ENCODE peak calls at places on chromosomes 2 and 18, in seven cellular contexts. One of them, this sample, is unnamed.

GRCh38 chr2:50546790-50547189 is 485.1 kb downstream of the NRXN1 start:
- DNase-seq in Daoy: no peak
- DNase-seq in adrenal gland: no peak
- DNase-seq in foreskin fibroblast: no peak
- DNase-seq in HEK293T: no peak
- DNase-seq in foreskin melanocyte: no peak
- DNase-seq in stimulated activated CD8-positive, alpha-beta memory T cell treated with anti-CD3 and anti-CD28 coated beads, Interleukin-15, amount 100 ng/mL, for 24 hours: no peak
- DNase-seq in this sample: no peak

GRCh38 chr2:126878601-126879000 is 20.1 kb upstream of the TEX51 start:
- DNase-seq in Daoy: no peak
- DNase-seq in adrenal gland: no peak
- DNase-seq in foreskin fibroblast: no peak
- DNase-seq in HEK293T: no peak
- DNase-seq in foreskin melanocyte: no peak
- DNase-seq in stimulated activated CD8-positive, alpha-beta memory T cell treated with anti-CD3 and anti-CD28 coated beads, Interleukin-15, amount 100 ng/mL, for 24 hours: no peak
- DNase-seq in this sample: no peak

GRCh38 chr18:71249791-71250190 is 960.9 kb downstream of the SOCS6 start:
- DNase-seq in Daoy: no peak
- DNase-seq in adrenal gland: no peak
- DNase-seq in foreskin fibroblast: no peak
- DNase-seq in HEK293T: no peak
- DNase-seq in foreskin melanocyte: no peak
- DNase-seq in stimulated activated CD8-positive, alpha-beta memory T cell treated with anti-CD3 and anti-CD28 coated beads, Interleukin-15, amount 100 ng/mL, for 24 hours: no peak
- DNase-seq in this sample: no peak

GRCh38 chr2:20868377-20868776 is 45.5 kb upstream of the LDAH start:
- DNase-seq in Daoy: no peak
- DNase-seq in adrenal gland: no peak
- DNase-seq in foreskin fibroblast: no peak
- DNase-seq in HEK293T: no peak
- DNase-seq in foreskin melanocyte: no peak
- DNase-seq in stimulated activated CD8-positive, alpha-beta memory T cell treated with anti-CD3 and anti-CD28 coated beads, Interleukin-15, amount 100 ng/mL, for 24 hours: peak; percentile 8
- DNase-seq in this sample: no peak

GRCh38 chr2:235263205-235264120 is 230.4 kb upstream of the AGAP1 start:
- DNase-seq in Daoy: peak; percentile 89
- DNase-seq in adrenal gland: peak; percentile 87
- DNase-seq in foreskin fibroblast: peak; percentile 66
- DNase-seq in HEK293T: peak; percentile 40
- DNase-seq in foreskin melanocyte: peak; percentile 99
- DNase-seq in stimulated activated CD8-positive, alpha-beta memory T cell treated with anti-CD3 and anti-CD28 coated beads, Interleukin-15, amount 100 ng/mL, for 24 hours: no peak
- DNase-seq in this sample: no peak

GRCh38 chr2:36468463-36469266 is 113.1 kb downstream of the CRIM1 start:
- DNase-seq in Daoy: peak; percentile 79
- DNase-seq in adrenal gland: no peak
- DNase-seq in foreskin fibroblast: no peak
- DNase-seq in HEK293T: no peak
- DNase-seq in foreskin melanocyte: peak; percentile 74
- DNase-seq in stimulated activated CD8-positive, alpha-beta memory T cell treated with anti-CD3 and anti-CD28 coated beads, Interleukin-15, amount 100 ng/mL, for 24 hours: no peak
- DNase-seq in this sample: no peak

GRCh38 chr18:70221911-70222278 is 16.4 kb upstream of the RTTN start:
- DNase-seq in Daoy: no peak
- DNase-seq in adrenal gland: no peak
- DNase-seq in foreskin fibroblast: no peak
- DNase-seq in HEK293T: no peak
- DNase-seq in foreskin melanocyte: no peak
- DNase-seq in stimulated activated CD8-positive, alpha-beta memory T cell treated with anti-CD3 and anti-CD28 coated beads, Interleukin-15, amount 100 ng/mL, for 24 hours: no peak
- DNase-seq in this sample: no peak

GRCh38 chr2:133975676-133976428 is 278.0 kb upstream of the MGAT5 start:
- DNase-seq in Daoy: no peak
- DNase-seq in adrenal gland: no peak
- DNase-seq in foreskin fibroblast: no peak
- DNase-seq in HEK293T: no peak
- DNase-seq in foreskin melanocyte: no peak
- DNase-seq in stimulated activated CD8-positive, alpha-beta memory T cell treated with anti-CD3 and anti-CD28 coated beads, Interleukin-15, amount 100 ng/mL, for 24 hours: no peak
- DNase-seq in this sample: no peak

GRCh38 chr2:112001136-112001764 is 53.8 kb upstream of the TMEM87B start:
- DNase-seq in Daoy: peak; percentile 48
- DNase-seq in adrenal gland: no peak
- DNase-seq in foreskin fibroblast: no peak
- DNase-seq in HEK293T: no peak
- DNase-seq in foreskin melanocyte: no peak
- DNase-seq in stimulated activated CD8-positive, alpha-beta memory T cell treated with anti-CD3 and anti-CD28 coated beads, Interleukin-15, amount 100 ng/mL, for 24 hours: no peak
- DNase-seq in this sample: no peak

GRCh38 chr2:161170917-161171594 is 10.8 kb downstream of the TANK start:
- DNase-seq in Daoy: no peak
- DNase-seq in adrenal gland: peak; percentile 30
- DNase-seq in foreskin fibroblast: no peak
- DNase-seq in HEK293T: no peak
- DNase-seq in foreskin melanocyte: no peak
- DNase-seq in stimulated activated CD8-positive, alpha-beta memory T cell treated with anti-CD3 and anti-CD28 coated beads, Interleukin-15, amount 100 ng/mL, for 24 hours: no peak
- DNase-seq in this sample: no peak

GRCh38 chr18:65788373-65788772 is 37.6 kb downstream of the CDH7 start:
- DNase-seq in Daoy: no peak
- DNase-seq in adrenal gland: peak; percentile 29
- DNase-seq in foreskin fibroblast: no peak
- DNase-seq in HEK293T: peak; percentile 4
- DNase-seq in foreskin melanocyte: no peak
- DNase-seq in stimulated activated CD8-positive, alpha-beta memory T cell treated with anti-CD3 and anti-CD28 coated beads, Interleukin-15, amount 100 ng/mL, for 24 hours: no peak
- DNase-seq in this sample: no peak

GRCh38 chr2:143732931-143733330 is 603.7 kb downstream of the ARHGAP15 start:
- DNase-seq in Daoy: no peak
- DNase-seq in adrenal gland: no peak
- DNase-seq in foreskin fibroblast: no peak
- DNase-seq in HEK293T: no peak
- DNase-seq in foreskin melanocyte: peak; percentile 100
- DNase-seq in stimulated activated CD8-positive, alpha-beta memory T cell treated with anti-CD3 and anti-CD28 coated beads, Interleukin-15, amount 100 ng/mL, for 24 hours: no peak
- DNase-seq in this sample: no peak

GRCh38 chr2:26464390-26465265 is 13.3 kb downstream of the OTOF start:
- DNase-seq in Daoy: no peak
- DNase-seq in adrenal gland: peak; percentile 20
- DNase-seq in foreskin fibroblast: no peak
- DNase-seq in HEK293T: no peak
- DNase-seq in foreskin melanocyte: no peak
- DNase-seq in stimulated activated CD8-positive, alpha-beta memory T cell treated with anti-CD3 and anti-CD28 coated beads, Interleukin-15, amount 100 ng/mL, for 24 hours: no peak
- DNase-seq in this sample: no peak

GRCh38 chr2:235669983-235670962 is 176.4 kb downstream of the AGAP1 start:
- DNase-seq in Daoy: peak; percentile 76
- DNase-seq in adrenal gland: peak; percentile 65
- DNase-seq in foreskin fibroblast: peak; percentile 79
- DNase-seq in HEK293T: peak; percentile 30
- DNase-seq in foreskin melanocyte: peak; percentile 27
- DNase-seq in stimulated activated CD8-positive, alpha-beta memory T cell treated with anti-CD3 and anti-CD28 coated beads, Interleukin-15, amount 100 ng/mL, for 24 hours: no peak
- DNase-seq in this sample: no peak

GRCh38 chr2:8906208-8906607 is 68.8 kb upstream of the KIDINS220 start:
- DNase-seq in Daoy: peak; percentile 28
- DNase-seq in adrenal gland: no peak
- DNase-seq in foreskin fibroblast: peak; percentile 64
- DNase-seq in HEK293T: no peak
- DNase-seq in foreskin melanocyte: peak; percentile 1
- DNase-seq in stimulated activated CD8-positive, alpha-beta memory T cell treated with anti-CD3 and anti-CD28 coated beads, Interleukin-15, amount 100 ng/mL, for 24 hours: no peak
- DNase-seq in this sample: no peak

GRCh38 chr2:21251216-21251971 is 127.6 kb downstream of the TDRD15 start:
- DNase-seq in Daoy: no peak
- DNase-seq in adrenal gland: no peak
- DNase-seq in foreskin fibroblast: no peak
- DNase-seq in HEK293T: no peak
- DNase-seq in foreskin melanocyte: no peak
- DNase-seq in stimulated activated CD8-positive, alpha-beta memory T cell treated with anti-CD3 and anti-CD28 coated beads, Interleukin-15, amount 100 ng/mL, for 24 hours: no peak
- DNase-seq in this sample: no peak

GRCh38 chr2:43455296-43455695 is 140.5 kb downstream of the THADA start:
- DNase-seq in Daoy: no peak
- DNase-seq in adrenal gland: no peak
- DNase-seq in foreskin fibroblast: no peak
- DNase-seq in HEK293T: no peak
- DNase-seq in foreskin melanocyte: no peak
- DNase-seq in stimulated activated CD8-positive, alpha-beta memory T cell treated with anti-CD3 and anti-CD28 coated beads, Interleukin-15, amount 100 ng/mL, for 24 hours: no peak
- DNase-seq in this sample: no peak

GRCh38 chr2:98507940-98508689 is 63.5 kb downstream of the INPP4A start:
- DNase-seq in Daoy: no peak
- DNase-seq in adrenal gland: peak; percentile 52
- DNase-seq in foreskin fibroblast: no peak
- DNase-seq in HEK293T: no peak
- DNase-seq in foreskin melanocyte: no peak
- DNase-seq in stimulated activated CD8-positive, alpha-beta memory T cell treated with anti-CD3 and anti-CD28 coated beads, Interleukin-15, amount 100 ng/mL, for 24 hours: no peak
- DNase-seq in this sample: no peak

GRCh38 chr2:96470089-96470488 is 35.1 kb downstream of the NEURL3 start:
- DNase-seq in Daoy: no peak
- DNase-seq in adrenal gland: no peak
- DNase-seq in foreskin fibroblast: no peak
- DNase-seq in HEK293T: no peak
- DNase-seq in foreskin melanocyte: no peak
- DNase-seq in stimulated activated CD8-positive, alpha-beta memory T cell treated with anti-CD3 and anti-CD28 coated beads, Interleukin-15, amount 100 ng/mL, for 24 hours: no peak
- DNase-seq in this sample: no peak

GRCh38 chr2:178761759-178762371 is 45.4 kb downstream of the TTN start:
- DNase-seq in Daoy: peak; percentile 46
- DNase-seq in adrenal gland: peak; percentile 21
- DNase-seq in foreskin fibroblast: no peak
- DNase-seq in HEK293T: peak; percentile 40
- DNase-seq in foreskin melanocyte: peak; percentile 2
- DNase-seq in stimulated activated CD8-positive, alpha-beta memory T cell treated with anti-CD3 and anti-CD28 coated beads, Interleukin-15, amount 100 ng/mL, for 24 hours: no peak
- DNase-seq in this sample: peak; percentile 44

GRCh38 chr2:132633635-132634034 is 36.4 kb downstream of the LYPD1 start:
- DNase-seq in Daoy: no peak
- DNase-seq in adrenal gland: no peak
- DNase-seq in foreskin fibroblast: no peak
- DNase-seq in HEK293T: no peak
- DNase-seq in foreskin melanocyte: no peak
- DNase-seq in stimulated activated CD8-positive, alpha-beta memory T cell treated with anti-CD3 and anti-CD28 coated beads, Interleukin-15, amount 100 ng/mL, for 24 hours: no peak
- DNase-seq in this sample: no peak

GRCh38 chr18:57542126-57542525 is 44.4 kb downstream of the FECH start:
- DNase-seq in Daoy: peak; percentile 17
- DNase-seq in adrenal gland: no peak
- DNase-seq in foreskin fibroblast: peak; percentile 89
- DNase-seq in HEK293T: no peak
- DNase-seq in foreskin melanocyte: no peak
- DNase-seq in stimulated activated CD8-positive, alpha-beta memory T cell treated with anti-CD3 and anti-CD28 coated beads, Interleukin-15, amount 100 ng/mL, for 24 hours: no peak
- DNase-seq in this sample: no peak

GRCh38 chr2:57598552-57598951 is 448.1 kb upstream of the VRK2 start:
- DNase-seq in Daoy: no peak
- DNase-seq in adrenal gland: no peak
- DNase-seq in foreskin fibroblast: no peak
- DNase-seq in HEK293T: no peak
- DNase-seq in foreskin melanocyte: no peak
- DNase-seq in stimulated activated CD8-positive, alpha-beta memory T cell treated with anti-CD3 and anti-CD28 coated beads, Interleukin-15, amount 100 ng/mL, for 24 hours: no peak
- DNase-seq in this sample: no peak

GRCh38 chr2:88933980-88934379 is 242.5 kb downstream of the RPIA start:
- DNase-seq in Daoy: peak; percentile 11
- DNase-seq in adrenal gland: no peak
- DNase-seq in foreskin fibroblast: no peak
- DNase-seq in HEK293T: no peak
- DNase-seq in foreskin melanocyte: no peak
- DNase-seq in stimulated activated CD8-positive, alpha-beta memory T cell treated with anti-CD3 and anti-CD28 coated beads, Interleukin-15, amount 100 ng/mL, for 24 hours: no peak
- DNase-seq in this sample: no peak

GRCh38 chr2:236054125-236054524 is 114.1 kb downstream of the GBX2 start:
- DNase-seq in Daoy: no peak
- DNase-seq in adrenal gland: no peak
- DNase-seq in foreskin fibroblast: peak; percentile 12
- DNase-seq in HEK293T: no peak
- DNase-seq in foreskin melanocyte: peak; percentile 70
- DNase-seq in stimulated activated CD8-positive, alpha-beta memory T cell treated with anti-CD3 and anti-CD28 coated beads, Interleukin-15, amount 100 ng/mL, for 24 hours: no peak
- DNase-seq in this sample: no peak

GRCh38 chr2:200929334-200930249 is 33.9 kb downstream of the ORC2 start:
- DNase-seq in Daoy: no peak
- DNase-seq in adrenal gland: no peak
- DNase-seq in foreskin fibroblast: no peak
- DNase-seq in HEK293T: no peak
- DNase-seq in foreskin melanocyte: no peak
- DNase-seq in stimulated activated CD8-positive, alpha-beta memory T cell treated with anti-CD3 and anti-CD28 coated beads, Interleukin-15, amount 100 ng/mL, for 24 hours: no peak
- DNase-seq in this sample: no peak

GRCh38 chr2:165328272-165328671 is 89.1 kb downstream of the SCN2A start:
- DNase-seq in Daoy: no peak
- DNase-seq in adrenal gland: no peak
- DNase-seq in foreskin fibroblast: no peak
- DNase-seq in HEK293T: no peak
- DNase-seq in foreskin melanocyte: no peak
- DNase-seq in stimulated activated CD8-positive, alpha-beta memory T cell treated with anti-CD3 and anti-CD28 coated beads, Interleukin-15, amount 100 ng/mL, for 24 hours: no peak
- DNase-seq in this sample: peak; percentile 14

GRCh38 chr2:219627105-219628100 is at the start of gene SLC4A3:
- DNase-seq in Daoy: peak; percentile 52
- DNase-seq in adrenal gland: no peak
- DNase-seq in foreskin fibroblast: peak; percentile 26
- DNase-seq in HEK293T: peak; percentile 79
- DNase-seq in foreskin melanocyte: no peak
- DNase-seq in stimulated activated CD8-positive, alpha-beta memory T cell treated with anti-CD3 and anti-CD28 coated beads, Interleukin-15, amount 100 ng/mL, for 24 hours: no peak
- DNase-seq in this sample: no peak

GRCh38 chr18:77140439-77141109 is 8.0 kb upstream of the MBP start:
- DNase-seq in Daoy: no peak
- DNase-seq in adrenal gland: no peak
- DNase-seq in foreskin fibroblast: no peak
- DNase-seq in HEK293T: no peak
- DNase-seq in foreskin melanocyte: no peak
- DNase-seq in stimulated activated CD8-positive, alpha-beta memory T cell treated with anti-CD3 and anti-CD28 coated beads, Interleukin-15, amount 100 ng/mL, for 24 hours: no peak
- DNase-seq in this sample: peak; percentile 25

GRCh38 chr2:237868631-237869356 is 9.4 kb downstream of the RAMP1 start:
- DNase-seq in Daoy: no peak
- DNase-seq in adrenal gland: no peak
- DNase-seq in foreskin fibroblast: peak; percentile 39
- DNase-seq in HEK293T: no peak
- DNase-seq in foreskin melanocyte: no peak
- DNase-seq in stimulated activated CD8-positive, alpha-beta memory T cell treated with anti-CD3 and anti-CD28 coated beads, Interleukin-15, amount 100 ng/mL, for 24 hours: no peak
- DNase-seq in this sample: no peak

GRCh38 chr2:239930378-239930777 is 94.8 kb downstream of the NDUFA10 start:
- DNase-seq in Daoy: no peak
- DNase-seq in adrenal gland: peak; percentile 18
- DNase-seq in foreskin fibroblast: no peak
- DNase-seq in HEK293T: no peak
- DNase-seq in foreskin melanocyte: no peak
- DNase-seq in stimulated activated CD8-positive, alpha-beta memory T cell treated with anti-CD3 and anti-CD28 coated beads, Interleukin-15, amount 100 ng/mL, for 24 hours: no peak
- DNase-seq in this sample: peak; percentile 11